ENCODE peak calls at places on chromosomes 7 and 10, in ten cellular contexts. G is CD8-positive, alpha-beta memory T cell; S is cardiac muscle cell; E is stomach; X is HCT116; F is CD8-positive, alpha-beta T cell; Q is heart right ventricle; A is A549; M is OCI-LY7; O is neural progenitor cell. V is an unnamed sample. For H3K4me1, the result is how much of the 10 kb centered on the place peaks cover.

GRCh38 chr10:123655763-123656162 is 10.4 kb upstream of the GPR26 start:
- DNase-seq in G (no peak), S (no peak), E (no peak), X (no peak), F (no peak), Q (no peak), A (no peak), M (no peak), O (peak), V (no peak)

GRCh38 chr7:95320663-95321062 is 3.7 kb downstream of the PON1 start:
- DNase-seq in G (no peak), S (no peak), E (no peak), X (no peak), F (no peak), Q (no peak), A (no peak), M (no peak), O (no peak), V (no peak)

GRCh38 chr7:158353606-158354570 is 233.7 kb downstream of the PTPRN2 start:
- DNase-seq in G (no peak), S (no peak), E (no peak), X (peak), F (peak), Q (no peak), A (peak), M (peak), O (peak), V (no peak)

GRCh38 chr7:157399086-157399687 is 62.4 kb downstream of the DNAJB6 start:
- DNase-seq in G (no peak), S (no peak), E (no peak), X (no peak), F (no peak), Q (no peak), A (no peak), M (no peak), O (no peak), V (no peak)

GRCh38 chr7:74002474-74003017 is 25.4 kb upstream of the ELN start:
- DNase-seq in G (no peak), S (no peak), E (peak), X (peak), F (no peak), Q (peak), A (peak), M (no peak), O (no peak), V (no peak)

GRCh38 chr10:51244308-51244707 is 170.0 kb downstream of the PRKG1 start:
- DNase-seq in G (no peak), S (peak), E (no peak), X (no peak), F (no peak), Q (no peak), A (no peak), M (no peak), O (peak), V (no peak)

GRCh38 chr10:93061594-93062498 is 1.2 kb downstream of the CYP26C1 start:
- DNase-seq in G (no peak), S (no peak), E (no peak), X (no peak), F (no peak), Q (no peak), A (no peak), M (no peak), O (no peak), V (no peak)

GRCh38 chr10:75367098-75367497 is 34.5 kb downstream of the ZNF503 start:
- DNase-seq in G (no peak), S (no peak), E (no peak), X (no peak), F (no peak), Q (no peak), A (no peak), M (no peak), O (no peak), V (no peak)

GRCh38 chr10:58651040-58651439 is 138.4 kb downstream of the BICC1 start:
- DNase-seq in G (no peak), S (no peak), E (no peak), X (no peak), F (no peak), Q (no peak), A (no peak), M (no peak), O (no peak), V (no peak)

GRCh38 chr10:7318836-7319235 is 92.0 kb downstream of the SFMBT2 start:
- DNase-seq in G (no peak), S (no peak), E (no peak), X (no peak), F (no peak), Q (no peak), A (no peak), M (peak), O (no peak), V (no peak)
- H3K27ac ChIP-seq in G (no peak), S (no peak), E (no peak), X (no peak), F (no peak), Q (no peak), A (peak), M (no peak), O (no peak), V (no peak)

DNA sequence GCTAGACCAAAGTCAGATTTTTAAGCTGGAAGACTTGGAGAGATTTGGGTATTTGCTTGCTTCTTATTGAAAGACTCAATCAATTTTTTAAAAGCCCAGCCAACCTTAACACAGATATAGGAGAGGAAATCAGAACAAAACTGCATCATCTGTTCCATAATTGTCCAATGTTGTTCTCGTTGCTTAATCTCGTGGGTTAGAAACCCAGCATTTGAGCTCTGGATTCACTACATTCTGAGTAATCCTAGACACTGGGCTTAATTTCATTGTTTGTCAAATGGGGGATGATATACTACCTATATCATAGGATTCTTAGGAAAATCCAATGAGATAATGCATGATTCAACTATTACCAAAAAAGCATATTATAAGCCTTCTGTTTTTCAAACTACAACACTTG is 48.9 kb downstream of the CALD1 start:
- DNase-seq in G (no peak), S (no peak), E (no peak), X (no peak), F (no peak), Q (no peak), A (no peak), M (no peak), O (no peak), V (no peak)
- H3K4me1 ChIP-seq in G (under half), S (under half), E (under half), X (under half), F (under half), Q (half or more), A (under half), M (under half), O (under half), V (under half)

GRCh38 chr7:99133766-99134564 is 9.9 kb downstream of the SMURF1 start:
- DNase-seq in G (no peak), S (no peak), E (no peak), X (no peak), F (no peak), Q (no peak), A (no peak), M (no peak), O (no peak), V (no peak)

GRCh38 chr7:99140813-99141212 is 3.1 kb downstream of the SMURF1 start:
- DNase-seq in G (no peak), S (no peak), E (no peak), X (no peak), F (no peak), Q (no peak), A (no peak), M (no peak), O (no peak), V (no peak)

GRCh38 chr7:99139031-99139430 is 4.9 kb downstream of the SMURF1 start:
- DNase-seq in G (no peak), S (no peak), E (no peak), X (no peak), F (no peak), Q (no peak), A (no peak), M (no peak), O (no peak), V (no peak)

GRCh38 chr7:99135938-99136337 is 8.0 kb downstream of the SMURF1 start:
- DNase-seq in G (no peak), S (no peak), E (no peak), X (no peak), F (no peak), Q (no peak), A (no peak), M (no peak), O (no peak), V (no peak)

DNA sequence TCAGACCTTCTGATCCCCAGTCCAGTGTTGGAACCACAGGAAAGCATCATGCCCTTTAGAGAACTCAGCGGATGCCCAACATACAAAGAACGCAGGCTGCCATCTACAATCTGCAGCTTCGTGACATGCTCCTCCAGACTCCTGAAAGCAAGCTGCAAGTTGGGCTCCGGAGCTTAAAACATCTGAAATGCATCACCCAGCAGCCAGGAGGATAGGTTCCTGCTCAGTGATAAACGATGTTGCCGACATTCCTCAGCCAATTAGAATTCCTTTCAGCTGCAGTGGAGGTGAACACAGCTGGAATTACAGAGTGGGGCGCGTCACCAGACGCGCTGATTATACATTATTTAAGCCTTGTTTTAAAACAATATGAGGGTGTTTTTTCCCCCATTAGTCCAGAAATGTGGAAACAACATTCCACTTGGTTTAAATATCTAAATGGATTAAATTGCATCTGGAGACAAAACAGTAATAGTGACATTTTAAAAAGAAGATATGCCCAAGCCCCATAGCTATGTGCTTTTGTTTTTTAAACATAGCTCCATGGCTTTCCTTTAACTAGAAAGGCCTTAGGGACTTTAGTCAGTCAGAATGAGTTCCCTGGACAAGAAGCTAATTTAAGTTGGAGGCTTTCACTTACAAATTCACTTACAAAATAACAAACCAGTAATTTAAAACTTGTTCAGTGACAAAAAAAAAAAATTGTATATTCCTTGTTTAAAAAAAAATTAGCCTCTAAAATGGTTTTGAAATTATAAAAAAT is 6.3 kb downstream of the SMURF1 start:
- DNase-seq in G (no peak), S (peak), E (no peak), X (no peak), F (no peak), Q (no peak), A (peak), M (no peak), O (peak), V (no peak)
- H3K27ac ChIP-seq in G (no peak), S (peak), E (no peak), X (no peak), F (no peak), Q (peak), A (no peak), M (no peak), O (peak), V (no peak)

DNA sequence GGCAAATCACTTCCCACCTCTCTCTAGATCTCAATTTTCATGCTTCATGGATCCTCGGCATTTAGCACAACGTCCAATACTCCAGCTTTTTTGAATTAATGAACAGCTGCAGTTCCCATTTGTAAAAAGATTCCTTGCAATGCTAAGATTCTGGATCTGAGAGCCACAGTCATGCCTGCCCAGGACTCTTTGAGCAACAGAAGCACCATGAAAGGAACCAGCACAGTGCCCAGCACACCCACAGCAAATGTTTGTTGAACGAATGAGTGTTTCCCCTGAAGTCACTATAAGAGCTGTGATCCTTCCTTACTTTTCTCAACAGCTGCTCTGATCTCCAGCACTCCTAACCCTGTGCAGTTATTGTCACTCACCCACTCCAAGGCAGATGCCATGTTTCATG is 20.7 kb upstream of the DDIT4 start:
- DNase-seq in G (no peak), S (no peak), E (no peak), X (no peak), F (no peak), Q (no peak), A (no peak), M (no peak), O (no peak), V (no peak)
- H3K4me1 ChIP-seq in G (half or more), S (under half), E (half or more), X (under half), F (half or more), Q (half or more), A (half or more), M (under half), O (half or more), V (half or more)

V was measured in naive thymus-derived CD4-positive, alpha-beta T cell.